ENCODE peak calls at places on chromosome 6, in seven cellular contexts. Z is upper lobe of right lung, R is endothelial cell of umbilical vein, H is cardiac muscle cell, Y is thoracic aorta, G is hepatocyte, A is uterus. B is an unnamed sample. For H3K9me3 and H3K4me1, the result is how much of the 10 kb centered on the place peaks cover.

GRCh38 chr6:148179786-148180185 is 162.9 kb upstream of the SASH1 start:
- DNase-seq in Y (no peak), G (peak), H (no peak), Z (no peak), A (no peak), R (peak), B (peak)

GRCh38 chr6:18680842-18681241 is 293.7 kb downstream of the RNF144B start:
- DNase-seq in R (no peak), Z (no peak), G (no peak), A (no peak), H (no peak), Y (no peak), B (peak)

GRCh38 chr6:141562181-141562800 is 570.4 kb upstream of the GJE1 start:
- DNase-seq in Z (peak), R (peak), A (peak), Y (no peak), G (peak), H (peak), B (no peak)

GRCh38 chr6:105120570-105120969 is 59.2 kb downstream of the POPDC3 start:
- DNase-seq in A (no peak), Y (no peak), Z (no peak), R (no peak), H (no peak), G (no peak), B (no peak)

GRCh38 chr6:143336446-143337152 is 113.9 kb downstream of the ADAT2 start:
- DNase-seq in H (no peak), G (no peak), A (no peak), R (no peak), Y (no peak), Z (no peak), B (no peak)

GRCh38 chr6:117521785-117522502 is 39.5 kb downstream of the DCBLD1 start:
- DNase-seq in R (peak), H (no peak), Y (no peak), G (no peak), A (no peak), Z (no peak), B (no peak)

GRCh38 chr6:33698494-33698893 is 13.0 kb downstream of the UQCC2 start:
- DNase-seq in R (no peak), H (no peak), A (no peak), G (no peak), Y (no peak), Z (peak), B (no peak)

GRCh38 chr6:90256698-90257485 is 39.8 kb downstream of the BACH2 start:
- DNase-seq in A (no peak), H (no peak), G (no peak), Z (no peak), Y (no peak), R (peak), B (no peak)

GRCh38 chr6:92110390-92110789 is 1309.0 kb downstream of the EPHA7 start:
- DNase-seq in Z (no peak), H (no peak), R (no peak), Y (no peak), G (peak), A (no peak), B (no peak)

GRCh38 chr6:27059621-27060425 is 187.7 kb upstream of the PRSS16 start:
- DNase-seq in R (no peak), Y (no peak), A (no peak), Z (no peak), G (no peak), H (peak), B (no peak)

GRCh38 chr6:12782136-12782535 is 65.6 kb downstream of the PHACTR1 start:
- DNase-seq in Y (no peak), A (no peak), G (no peak), R (no peak), H (no peak), Z (no peak), B (no peak)

GRCh38 chr6:165774903-165775608 is 112.0 kb upstream of the PDE10A start:
- DNase-seq in Y (no peak), R (peak), Z (no peak), H (peak), G (no peak), A (no peak), B (peak)

GRCh38 chr6:99885051-99885450 is 109.0 kb downstream of the MCHR2 start:
- DNase-seq in Z (no peak), H (no peak), A (no peak), G (no peak), R (no peak), Y (no peak), B (no peak)

GRCh38 chr6:49070411-49070810 is 392.6 kb downstream of the MMUT start:
- DNase-seq in G (no peak), Y (no peak), Z (no peak), R (no peak), A (no peak), H (no peak), B (no peak)

GRCh38 chr6:73121421-73121993 is 103.8 kb downstream of the KHDC1L start:
- DNase-seq in H (no peak), A (no peak), Y (no peak), G (peak), Z (no peak), R (peak), B (no peak)

GRCh38 chr6:83113258-83113657 is 45.8 kb downstream of the DOP1A start:
- DNase-seq in Y (no peak), A (no peak), G (no peak), R (no peak), Z (no peak), H (no peak), B (no peak)

GRCh38 chr6:156776841-156777576 is at the start of gene ARID1B:
- DNase-seq in Z (peak), Y (peak), A (peak), G (peak), R (peak), H (peak), B (peak)

GRCh38 chr6:139540276-139540675 is 165.8 kb upstream of the CITED2 start:
- DNase-seq in Y (no peak), R (peak), A (no peak), Z (no peak), G (no peak), H (no peak), B (no peak)

GRCh38 chr6:162409986-162410715 is 317.4 kb downstream of the PRKN start:
- DNase-seq in Y (no peak), A (no peak), G (no peak), Z (no peak), H (peak), R (no peak), B (peak)

GRCh38 chr6:68657374-68657773 is 22.3 kb downstream of the ADGRB3 start:
- DNase-seq in H (no peak), R (no peak), A (no peak), Z (no peak), Y (no peak), G (no peak), B (no peak)

GRCh38 chr6:31778999-31779885 is 2.1 kb upstream of the VWA7 start:
- DNase-seq in Z (no peak), R (no peak), A (no peak), H (no peak), G (no peak), Y (no peak), B (no peak)

GRCh38 chr6:33700391-33701050 is 11.0 kb downstream of the UQCC2 start:
- DNase-seq in A (no peak), G (peak), R (peak), Z (peak), Y (no peak), H (peak), B (peak)

GRCh38 chr6:89299451-89299850 is 15.6 kb downstream of the GABRR2 start:
- DNase-seq in H (no peak), Z (no peak), A (no peak), Y (no peak), G (no peak), R (peak), B (no peak)

GRCh38 chr6:158213925-158214674 is 46.0 kb downstream of the GTF2H5 start:
- DNase-seq in Z (peak), G (peak), Y (no peak), R (peak), A (peak), H (peak), B (peak)

GRCh38 chr6:126716012-126716411 is 376.1 kb downstream of the CENPW start:
- DNase-seq in Y (no peak), A (no peak), Z (no peak), R (no peak), G (no peak), H (no peak), B (no peak)

GRCh38 chr6:37868447-37868825 is 48.9 kb downstream of the ZFAND3 start:
- DNase-seq in A (no peak), G (no peak), Z (no peak), R (peak), Y (no peak), H (no peak), B (no peak)

GRCh38 chr6:13495112-13495765 is 7.8 kb upstream of the GFOD1 start:
- DNase-seq in Y (no peak), Z (no peak), G (no peak), H (no peak), A (no peak), R (no peak), B (no peak)

GRCh38 chr6:15389079-15389758 is 143.3 kb downstream of the JARID2 start:
- DNase-seq in G (no peak), Y (no peak), R (no peak), A (no peak), H (peak), Z (no peak), B (no peak)

GRCh38 chr6:109580519-109580918 is 97.5 kb upstream of the ZBTB24 start:
- DNase-seq in H (no peak), Y (no peak), R (peak), G (no peak), A (no peak), Z (no peak), B (no peak)

GRCh38 chr6:132494954-132495353 is 18.0 kb downstream of the STX7 start:
- DNase-seq in A (no peak), Y (no peak), G (no peak), R (no peak), H (no peak), Z (no peak), B (no peak)

GRCh38 chr6:105275542-105275941 is 95.7 kb upstream of the POPDC3 start:
- DNase-seq in R (no peak), Z (no peak), Y (no peak), H (no peak), G (no peak), A (no peak), B (no peak)

GRCh38 chr6:130955755-130956154 is 107.3 kb downstream of the EPB41L2 start:
- DNase-seq in R (no peak), A (no peak), G (no peak), Z (no peak), Y (no peak), H (no peak), B (no peak)

DNA sequence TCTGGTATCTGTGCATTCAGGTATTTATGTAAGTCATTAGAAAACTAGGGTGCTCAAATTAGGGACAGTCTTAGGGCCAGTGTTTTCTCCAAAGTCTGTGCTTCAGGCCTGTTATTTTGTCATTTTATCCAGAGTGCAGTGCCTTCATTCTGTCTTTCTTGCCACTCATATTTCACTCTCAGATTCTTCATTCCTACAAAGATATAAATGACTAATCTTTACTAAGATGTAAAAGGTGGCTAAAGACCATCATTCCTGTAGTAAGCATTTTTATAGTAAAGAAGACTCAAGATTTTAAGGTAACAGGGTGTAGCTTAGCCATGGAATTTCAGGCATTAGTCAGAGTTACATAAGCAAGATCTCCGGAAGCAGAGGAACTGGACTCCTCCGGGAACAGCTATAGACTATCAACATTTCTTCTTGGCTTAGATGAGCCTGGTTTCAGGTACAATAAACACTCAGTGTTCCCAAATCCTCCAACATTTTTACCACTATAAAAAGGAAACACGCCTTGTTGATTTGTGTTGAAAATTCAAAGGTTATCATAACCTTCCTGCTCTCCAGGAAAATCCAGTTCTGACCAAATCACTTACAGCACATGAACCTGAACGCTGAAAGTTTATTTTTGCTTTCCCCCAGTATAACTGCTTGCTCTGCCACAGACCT is 23.8 kb downstream of the SERPINB1 start:
- DNase-seq in A (no peak), G (no peak), R (peak), Y (no peak), Z (no peak), H (no peak), B (no peak)
- H3K4me3 ChIP-seq in A (no peak), G (no peak), R (peak), Y (peak), Z (no peak), H (no peak), B (no peak)

DNA sequence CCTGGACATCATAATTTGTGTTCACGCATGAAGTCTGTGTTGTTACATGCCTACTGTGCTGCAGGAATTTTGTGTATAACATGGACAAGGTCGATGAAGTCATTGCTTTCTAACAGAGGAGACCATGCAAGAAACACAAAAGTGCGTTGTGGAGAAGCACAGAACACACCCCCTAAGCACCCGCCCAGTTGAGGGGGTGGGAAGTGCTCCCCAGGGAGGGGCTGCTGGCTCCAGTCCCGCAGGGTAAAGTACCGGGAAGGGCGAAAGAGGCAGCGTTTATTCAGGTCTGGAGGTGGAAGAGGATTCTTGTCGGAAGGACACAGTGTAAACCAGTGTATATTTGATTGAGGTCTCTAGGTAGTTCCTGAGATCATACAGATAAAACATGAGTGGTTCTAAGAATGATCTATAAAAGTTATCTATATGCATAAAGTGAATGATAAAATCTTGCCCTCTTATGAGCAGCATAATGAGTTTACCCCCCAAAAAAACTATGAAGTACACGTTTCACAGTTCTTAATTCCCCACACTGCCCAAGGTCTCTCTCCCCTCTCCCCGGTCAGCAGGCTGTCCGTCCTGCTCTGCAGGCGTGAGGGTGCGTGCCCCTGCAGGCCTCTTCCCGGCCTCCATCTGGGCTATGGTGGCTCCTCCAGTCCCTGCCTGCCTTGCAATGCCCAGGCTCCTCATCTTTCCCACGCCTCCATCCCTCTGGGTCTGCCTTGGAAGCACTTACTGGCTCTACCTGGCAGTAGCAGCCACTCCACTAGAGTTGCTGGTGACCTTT is 159.7 kb downstream of the THBS2 start:
- DNase-seq in A (no peak), Y (no peak), H (no peak), R (no peak), G (no peak), Z (no peak), B (no peak)
- H3K9me3 ChIP-seq in A (under half), Y (under half), H (under half), R (under half), G (under half), Z (under half), B (under half)

DNA sequence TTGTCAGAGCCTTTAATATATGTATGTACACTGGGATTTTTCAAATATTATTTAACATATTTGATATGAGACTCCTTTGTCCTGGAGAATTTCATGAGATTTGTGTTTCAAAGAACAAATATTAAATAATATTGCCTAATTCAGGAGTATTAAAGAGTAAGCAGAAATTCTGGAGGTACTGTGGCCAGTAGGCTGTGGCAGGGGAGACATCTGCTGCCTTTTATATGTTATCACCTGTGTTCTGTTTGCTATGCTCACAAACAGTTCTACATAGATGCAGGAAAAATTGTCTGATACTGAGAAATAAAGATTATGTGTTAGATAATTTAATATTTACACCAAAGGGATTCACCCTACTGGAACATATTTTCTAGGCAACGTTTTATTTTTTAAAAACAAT is 395.4 kb upstream of the SLC35B3 start:
- DNase-seq in A (no peak), G (no peak), R (no peak), H (no peak), Z (no peak), Y (no peak), B (no peak)
- H3K4me1 ChIP-seq in A (under half), G (under half), R (under half), H (under half), Z (under half), Y (under half), B (under half)

DNA sequence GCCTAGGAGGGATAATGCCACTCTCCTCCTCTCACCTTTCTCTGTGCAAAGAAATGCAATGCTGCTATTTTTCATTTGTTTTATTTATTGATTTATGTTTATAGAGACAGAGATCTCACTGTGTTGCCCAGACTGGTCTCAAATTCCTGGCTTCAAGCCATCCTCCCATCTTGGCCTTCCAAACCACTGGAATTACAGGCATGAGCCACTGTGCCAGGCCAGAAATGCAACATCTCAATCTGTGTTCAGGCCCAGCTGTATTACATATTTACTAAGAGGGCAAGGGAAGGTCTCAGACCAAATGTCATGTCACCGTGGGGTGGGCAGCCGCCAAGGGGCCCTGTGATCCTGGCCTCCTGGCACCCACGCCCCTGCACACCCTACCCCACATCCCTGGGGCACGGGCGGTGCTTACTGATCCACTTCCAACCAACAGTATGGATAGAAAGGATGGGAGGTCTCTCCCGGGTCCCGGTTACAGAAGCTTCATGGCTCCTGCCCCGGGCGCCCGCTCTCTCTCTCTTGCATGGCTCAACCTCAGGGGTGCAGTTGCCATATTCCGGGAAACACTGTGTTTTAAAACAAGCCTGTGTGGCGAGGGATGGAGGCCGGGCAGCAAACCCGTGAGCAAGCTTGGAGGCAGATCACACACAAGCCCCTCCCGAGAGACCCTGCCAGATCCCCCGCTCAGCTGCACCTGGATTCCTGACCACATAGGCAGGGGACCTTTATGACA is 111.8 kb downstream of the AGPAT4 start:
- DNase-seq in H (no peak), Y (no peak), R (no peak), Z (no peak), A (peak), G (no peak), B (no peak)
- H3K4me3 ChIP-seq in H (no peak), Y (no peak), R (no peak), Z (no peak), A (no peak), G (no peak), B (no peak)